ENCODE peak calls at places on chromosomes 4 and X, in eight cellular contexts. One of them, this sample, is unnamed.

GRCh38 chr4:120286813-120287212 is 220.2 kb upstream of the MAD2L1 start:
- DNase-seq in GM13976: no peak
- DNase-seq in choroid plexus epithelial cell: no peak
- DNase-seq in fibroblast of villous mesenchyme: no peak
- DNase-seq in spleen: no peak
- DNase-seq in astrocyte of the spinal cord: no peak
- DNase-seq in upper lobe of right lung: no peak
- DNase-seq in heart right ventricle: no peak
- DNase-seq in this sample: no peak

GRCh38 chr4:93147524-93148212 is 680.9 kb upstream of the ATOH1 start:
- DNase-seq in GM13976: no peak
- DNase-seq in choroid plexus epithelial cell: no peak
- DNase-seq in fibroblast of villous mesenchyme: no peak
- DNase-seq in spleen: no peak
- DNase-seq in astrocyte of the spinal cord: no peak
- DNase-seq in upper lobe of right lung: no peak
- DNase-seq in heart right ventricle: no peak
- DNase-seq in this sample: no peak

GRCh38 chrX:20066968-20067708 is 49.6 kb downstream of the MAP7D2 start:
- DNase-seq in GM13976: peak
- DNase-seq in choroid plexus epithelial cell: peak
- DNase-seq in fibroblast of villous mesenchyme: peak
- DNase-seq in spleen: no peak
- DNase-seq in astrocyte of the spinal cord: peak
- DNase-seq in upper lobe of right lung: no peak
- DNase-seq in heart right ventricle: no peak
- DNase-seq in this sample: peak

GRCh38 chr4:23680616-23681518 is 209.0 kb downstream of the PPARGC1A start:
- DNase-seq in GM13976: no peak
- DNase-seq in choroid plexus epithelial cell: peak
- DNase-seq in fibroblast of villous mesenchyme: peak
- DNase-seq in spleen: no peak
- DNase-seq in astrocyte of the spinal cord: peak
- DNase-seq in upper lobe of right lung: no peak
- DNase-seq in heart right ventricle: no peak
- DNase-seq in this sample: no peak

GRCh38 chrX:37348237-37349130 is 680 bp upstream of the PRRG1 start:
- DNase-seq in GM13976: no peak
- DNase-seq in choroid plexus epithelial cell: peak
- DNase-seq in fibroblast of villous mesenchyme: peak
- DNase-seq in spleen: peak
- DNase-seq in astrocyte of the spinal cord: peak
- DNase-seq in upper lobe of right lung: no peak
- DNase-seq in heart right ventricle: no peak
- DNase-seq in this sample: no peak

GRCh38 chrX:9847071-9847470 is 60.8 kb downstream of the SHROOM2 start:
- DNase-seq in GM13976: no peak
- DNase-seq in choroid plexus epithelial cell: peak
- DNase-seq in fibroblast of villous mesenchyme: peak
- DNase-seq in spleen: no peak
- DNase-seq in astrocyte of the spinal cord: peak
- DNase-seq in upper lobe of right lung: no peak
- DNase-seq in heart right ventricle: no peak
- DNase-seq in this sample: no peak

GRCh38 chrX:17923546-17923945 is 62.4 kb upstream of the RAI2 start:
- DNase-seq in GM13976: no peak
- DNase-seq in choroid plexus epithelial cell: no peak
- DNase-seq in fibroblast of villous mesenchyme: no peak
- DNase-seq in spleen: no peak
- DNase-seq in astrocyte of the spinal cord: no peak
- DNase-seq in upper lobe of right lung: no peak
- DNase-seq in heart right ventricle: no peak
- DNase-seq in this sample: no peak

GRCh38 chrX:18677140-18677834 is 5.4 kb upstream of the RS1 start:
- DNase-seq in GM13976: no peak
- DNase-seq in choroid plexus epithelial cell: no peak
- DNase-seq in fibroblast of villous mesenchyme: no peak
- DNase-seq in spleen: no peak
- DNase-seq in astrocyte of the spinal cord: no peak
- DNase-seq in upper lobe of right lung: no peak
- DNase-seq in heart right ventricle: no peak
- DNase-seq in this sample: no peak

GRCh38 chrX:129000018-129000417 is 523.3 kb downstream of the SMARCA1 start:
- DNase-seq in GM13976: no peak
- DNase-seq in choroid plexus epithelial cell: no peak
- DNase-seq in fibroblast of villous mesenchyme: no peak
- DNase-seq in spleen: no peak
- DNase-seq in astrocyte of the spinal cord: no peak
- DNase-seq in upper lobe of right lung: no peak
- DNase-seq in heart right ventricle: no peak
- DNase-seq in this sample: no peak

GRCh38 chrX:10477525-10477924 is 142.9 kb downstream of the MID1 start:
- DNase-seq in GM13976: no peak
- DNase-seq in choroid plexus epithelial cell: no peak
- DNase-seq in fibroblast of villous mesenchyme: no peak
- DNase-seq in spleen: no peak
- DNase-seq in astrocyte of the spinal cord: no peak
- DNase-seq in upper lobe of right lung: no peak
- DNase-seq in heart right ventricle: no peak
- DNase-seq in this sample: no peak

GRCh38 chr4:165464813-165465381 is 86.1 kb downstream of the CPE start:
- DNase-seq in GM13976: peak
- DNase-seq in choroid plexus epithelial cell: peak
- DNase-seq in fibroblast of villous mesenchyme: peak
- DNase-seq in spleen: no peak
- DNase-seq in astrocyte of the spinal cord: peak
- DNase-seq in upper lobe of right lung: no peak
- DNase-seq in heart right ventricle: no peak
- DNase-seq in this sample: no peak

GRCh38 chrX:1400049-1400448 is 8.1 kb upstream of the SLC25A6 start:
- DNase-seq in GM13976: no peak
- DNase-seq in choroid plexus epithelial cell: no peak
- DNase-seq in fibroblast of villous mesenchyme: no peak
- DNase-seq in spleen: peak
- DNase-seq in astrocyte of the spinal cord: no peak
- DNase-seq in upper lobe of right lung: peak
- DNase-seq in heart right ventricle: no peak
- DNase-seq in this sample: no peak

GRCh38 chrX:131845201-131845600 is 177.9 kb upstream of the STK26 start:
- DNase-seq in GM13976: no peak
- DNase-seq in choroid plexus epithelial cell: no peak
- DNase-seq in fibroblast of villous mesenchyme: peak
- DNase-seq in spleen: no peak
- DNase-seq in astrocyte of the spinal cord: no peak
- DNase-seq in upper lobe of right lung: no peak
- DNase-seq in heart right ventricle: no peak
- DNase-seq in this sample: no peak

GRCh38 chr4:80265571-80266266 is 745 bp upstream of the FGF5 start:
- DNase-seq in GM13976: peak
- DNase-seq in choroid plexus epithelial cell: peak
- DNase-seq in fibroblast of villous mesenchyme: peak
- DNase-seq in spleen: no peak
- DNase-seq in astrocyte of the spinal cord: peak
- DNase-seq in upper lobe of right lung: no peak
- DNase-seq in heart right ventricle: no peak
- DNase-seq in this sample: no peak

GRCh38 chr4:80268936-80269335 is 2.5 kb downstream of the FGF5 start:
- DNase-seq in GM13976: no peak
- DNase-seq in choroid plexus epithelial cell: no peak
- DNase-seq in fibroblast of villous mesenchyme: no peak
- DNase-seq in spleen: no peak
- DNase-seq in astrocyte of the spinal cord: peak
- DNase-seq in upper lobe of right lung: no peak
- DNase-seq in heart right ventricle: no peak
- DNase-seq in this sample: no peak

GRCh38 chr4:80268081-80268823 is 1.8 kb downstream of the FGF5 start:
- DNase-seq in GM13976: peak
- DNase-seq in choroid plexus epithelial cell: no peak
- DNase-seq in fibroblast of villous mesenchyme: peak
- DNase-seq in spleen: no peak
- DNase-seq in astrocyte of the spinal cord: peak
- DNase-seq in upper lobe of right lung: no peak
- DNase-seq in heart right ventricle: no peak
- DNase-seq in this sample: no peak

GRCh38 chr4:80266267-80266901 is at the start of gene FGF5:
- DNase-seq in GM13976: peak
- DNase-seq in choroid plexus epithelial cell: peak
- DNase-seq in fibroblast of villous mesenchyme: peak
- DNase-seq in spleen: peak
- DNase-seq in astrocyte of the spinal cord: peak
- DNase-seq in upper lobe of right lung: peak
- DNase-seq in heart right ventricle: peak
- DNase-seq in this sample: peak

GRCh38 chr4:80266902-80267380 is 477 bp downstream of the FGF5 start:
- DNase-seq in GM13976: peak
- DNase-seq in choroid plexus epithelial cell: no peak
- DNase-seq in fibroblast of villous mesenchyme: peak
- DNase-seq in spleen: peak
- DNase-seq in astrocyte of the spinal cord: peak
- DNase-seq in upper lobe of right lung: no peak
- DNase-seq in heart right ventricle: no peak
- DNase-seq in this sample: peak
- TF ChIP-seq CTCF in GM13976: no peak
- TF ChIP-seq CTCF in choroid plexus epithelial cell: no peak
- TF ChIP-seq CTCF in fibroblast of villous mesenchyme: no peak
- TF ChIP-seq CTCF in spleen: no peak
- TF ChIP-seq CTCF in astrocyte of the spinal cord: no peak
- TF ChIP-seq CTCF in upper lobe of right lung: no peak
- TF ChIP-seq CTCF in heart right ventricle: no peak
- TF ChIP-seq CTCF in this sample: no peak

GRCh38 chr4:108749119-108749518 is 13.7 kb downstream of the ETNPPL start:
- DNase-seq in GM13976: no peak
- DNase-seq in choroid plexus epithelial cell: no peak
- DNase-seq in fibroblast of villous mesenchyme: no peak
- DNase-seq in spleen: no peak
- DNase-seq in astrocyte of the spinal cord: no peak
- DNase-seq in upper lobe of right lung: no peak
- DNase-seq in heart right ventricle: no peak
- DNase-seq in this sample: no peak
- TF ChIP-seq CTCF in GM13976: no peak
- TF ChIP-seq CTCF in choroid plexus epithelial cell: peak
- TF ChIP-seq CTCF in fibroblast of villous mesenchyme: no peak
- TF ChIP-seq CTCF in spleen: no peak
- TF ChIP-seq CTCF in astrocyte of the spinal cord: no peak
- TF ChIP-seq CTCF in upper lobe of right lung: no peak
- TF ChIP-seq CTCF in heart right ventricle: no peak
- TF ChIP-seq CTCF in this sample: no peak

GRCh38 chr4:48804584-48805301 is 24.7 kb upstream of the FRYL start:
- DNase-seq in GM13976: no peak
- DNase-seq in choroid plexus epithelial cell: no peak
- DNase-seq in fibroblast of villous mesenchyme: no peak
- DNase-seq in spleen: no peak
- DNase-seq in astrocyte of the spinal cord: no peak
- DNase-seq in upper lobe of right lung: no peak
- DNase-seq in heart right ventricle: no peak
- DNase-seq in this sample: no peak

GRCh38 chr4:48798117-48798516 is 18.0 kb upstream of the FRYL start:
- DNase-seq in GM13976: no peak
- DNase-seq in choroid plexus epithelial cell: no peak
- DNase-seq in fibroblast of villous mesenchyme: no peak
- DNase-seq in spleen: no peak
- DNase-seq in astrocyte of the spinal cord: no peak
- DNase-seq in upper lobe of right lung: no peak
- DNase-seq in heart right ventricle: no peak
- DNase-seq in this sample: no peak

GRCh38 chr4:48801739-48802138 is 21.7 kb upstream of the FRYL start:
- DNase-seq in GM13976: no peak
- DNase-seq in choroid plexus epithelial cell: no peak
- DNase-seq in fibroblast of villous mesenchyme: no peak
- DNase-seq in spleen: no peak
- DNase-seq in astrocyte of the spinal cord: no peak
- DNase-seq in upper lobe of right lung: no peak
- DNase-seq in heart right ventricle: peak
- DNase-seq in this sample: no peak

GRCh38 chr4:48799157-48799556 is 19.1 kb upstream of the FRYL start:
- DNase-seq in GM13976: no peak
- DNase-seq in choroid plexus epithelial cell: no peak
- DNase-seq in fibroblast of villous mesenchyme: no peak
- DNase-seq in spleen: no peak
- DNase-seq in astrocyte of the spinal cord: no peak
- DNase-seq in upper lobe of right lung: no peak
- DNase-seq in heart right ventricle: no peak
- DNase-seq in this sample: no peak

DNA sequence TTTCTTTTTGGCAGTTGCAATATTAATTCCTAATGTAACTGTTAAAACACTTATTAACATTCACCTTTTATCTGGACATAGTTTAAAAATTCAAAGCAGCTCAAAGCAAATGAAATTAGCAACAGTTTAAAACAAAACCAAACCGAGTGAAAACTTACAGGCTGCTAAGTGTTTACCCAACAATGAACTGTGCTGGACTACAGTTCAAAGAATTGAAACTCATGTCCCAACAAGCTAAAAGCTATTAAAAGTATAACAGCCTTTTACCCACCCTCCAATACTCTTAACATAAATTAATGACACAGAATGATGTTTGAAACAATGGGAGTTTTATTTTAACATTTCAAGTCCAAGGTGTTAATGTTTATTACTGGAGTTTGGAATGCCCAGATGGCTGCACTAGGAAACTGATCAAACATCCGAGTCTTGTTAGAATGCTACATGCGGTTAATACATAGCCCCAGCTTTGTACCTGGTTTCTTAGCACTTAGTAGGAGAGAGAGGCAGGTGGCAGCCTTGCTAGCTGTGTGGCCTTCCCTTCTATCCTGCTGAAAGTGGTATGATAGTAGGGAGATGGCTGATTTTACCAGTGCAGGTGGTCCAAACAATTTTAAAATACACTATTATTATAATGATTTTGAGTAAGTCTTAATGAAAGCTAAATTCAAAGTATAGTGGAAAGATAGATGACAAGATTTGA is 21.1 kb upstream of the FRYL start:
- DNase-seq in GM13976: no peak
- DNase-seq in choroid plexus epithelial cell: no peak
- DNase-seq in fibroblast of villous mesenchyme: no peak
- DNase-seq in spleen: no peak
- DNase-seq in astrocyte of the spinal cord: no peak
- DNase-seq in upper lobe of right lung: no peak
- DNase-seq in heart right ventricle: no peak
- DNase-seq in this sample: no peak
- TF ChIP-seq CTCF in GM13976: no peak
- TF ChIP-seq CTCF in choroid plexus epithelial cell: no peak
- TF ChIP-seq CTCF in fibroblast of villous mesenchyme: no peak
- TF ChIP-seq CTCF in spleen: no peak
- TF ChIP-seq CTCF in astrocyte of the spinal cord: no peak
- TF ChIP-seq CTCF in upper lobe of right lung: no peak
- TF ChIP-seq CTCF in heart right ventricle: no peak
- TF ChIP-seq CTCF in this sample: no peak

GRCh38 chrX:12080265-12080664 is 58.0 kb upstream of the FRMPD4 start:
- DNase-seq in GM13976: peak
- DNase-seq in choroid plexus epithelial cell: peak
- DNase-seq in fibroblast of villous mesenchyme: peak
- DNase-seq in spleen: no peak
- DNase-seq in astrocyte of the spinal cord: peak
- DNase-seq in upper lobe of right lung: no peak
- DNase-seq in heart right ventricle: no peak
- DNase-seq in this sample: peak

DNA sequence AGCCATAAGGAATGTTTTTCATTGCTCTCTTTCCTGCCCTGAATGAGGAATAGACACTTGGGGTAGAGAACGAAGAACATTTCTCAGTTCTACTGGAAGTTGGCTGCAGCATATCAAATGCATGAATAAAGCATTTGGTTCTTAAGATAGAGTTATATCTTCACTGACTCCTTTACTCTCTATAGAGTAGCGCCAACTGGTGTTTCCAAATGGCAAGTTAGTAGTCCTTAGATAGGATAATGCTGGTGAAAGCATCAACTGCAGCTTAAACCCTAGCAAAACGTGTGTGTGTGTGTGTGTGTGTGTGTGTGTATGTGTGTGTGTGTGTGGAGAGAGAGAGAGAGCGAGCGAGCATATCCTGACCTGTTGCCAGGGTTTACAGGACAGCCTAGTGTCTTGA is 62.2 kb upstream of the FRMPD4 start:
- DNase-seq in GM13976: no peak
- DNase-seq in choroid plexus epithelial cell: peak
- DNase-seq in fibroblast of villous mesenchyme: peak
- DNase-seq in spleen: no peak
- DNase-seq in astrocyte of the spinal cord: peak
- DNase-seq in upper lobe of right lung: no peak
- DNase-seq in heart right ventricle: no peak
- DNase-seq in this sample: no peak
- TF ChIP-seq CTCF in GM13976: no peak
- TF ChIP-seq CTCF in choroid plexus epithelial cell: peak
- TF ChIP-seq CTCF in fibroblast of villous mesenchyme: no peak
- TF ChIP-seq CTCF in spleen: no peak
- TF ChIP-seq CTCF in astrocyte of the spinal cord: peak
- TF ChIP-seq CTCF in upper lobe of right lung: no peak
- TF ChIP-seq CTCF in heart right ventricle: no peak
- TF ChIP-seq CTCF in this sample: no peak

This sample was measured in endothelial cell.